ENCODE peak calls at places on chromosomes 6 and 20, in four cellular contexts. S is Kasumi-1; J is activated naive CD4-positive, alpha-beta T cell; P is anterior cingulate cortex. H is an unnamed sample.

GRCh38 chr20:32359633-32360332 is 1.7 kb downstream of the ASXL1 start:
- DNase-seq in S (peak; percentile 37), J (no peak), P (no peak), H (peak; percentile 59)

GRCh38 chr6:168150551-168151444 is 71.8 kb upstream of the FRMD1 start:
- DNase-seq in J (no peak), P (no peak), S (no peak), H (no peak)

GRCh38 chr6:24907959-24908358 is 27.8 kb downstream of the RIPOR2 start:
- DNase-seq in P (no peak), S (no peak), J (no peak), H (no peak)

GRCh38 chr6:3244003-3244831 is 14.5 kb upstream of the PSMG4 start:
- DNase-seq in J (no peak), P (no peak), S (no peak), H (no peak)

GRCh38 chr20:62162765-62163484 is 19.4 kb downstream of the SS18L1 start:
- DNase-seq in S (no peak), P (no peak), J (no peak), H (no peak)

GRCh38 chr20:63082939-63083735 is 76.4 kb upstream of the BHLHE23 start:
- DNase-seq in P (no peak), J (no peak), S (no peak), H (no peak)

GRCh38 chr6:3750324-3751018 is 1.0 kb downstream of the PXDC1 start:
- DNase-seq in J (no peak), S (peak; percentile 3), P (peak; percentile 80), H (no peak)

GRCh38 chr20:32126919-32127318 is 17.4 kb downstream of the TM9SF4 start:
- DNase-seq in J (no peak), S (no peak), P (no peak), H (no peak)

GRCh38 chr20:32113861-32114260 is 4.3 kb downstream of the TM9SF4 start:
- DNase-seq in J (no peak), P (no peak), S (no peak), H (no peak)

GRCh38 chr6:12150812-12151432 is 138.8 kb downstream of the HIVEP1 start:
- DNase-seq in S (peak; percentile 20), J (no peak), P (peak; percentile 25), H (peak; percentile 56)

GRCh38 chr20:44979090-44979621 is 12.8 kb downstream of the STK4 start:
- DNase-seq in S (peak; percentile 95), J (no peak), P (no peak), H (no peak)

GRCh38 chr20:16350465-16350864 is 222.8 kb downstream of the KIF16B start:
- DNase-seq in J (no peak), S (no peak), P (no peak), H (no peak)

GRCh38 chr20:24911461-24911860 is 37.6 kb upstream of the CST7 start:
- DNase-seq in S (no peak), J (no peak), P (no peak), H (no peak)

GRCh38 chr6:90072961-90073464 is 178.7 kb downstream of the GJA10 start:
- DNase-seq in P (no peak), S (no peak), J (no peak), H (no peak)

GRCh38 chr20:19802492-19803158 is 44.6 kb downstream of the RIN2 start:
- DNase-seq in S (no peak), J (no peak), P (no peak), H (peak; percentile 73)

GRCh38 chr6:3899970-3900439 is 50.8 kb downstream of the FAM50B start:
- DNase-seq in S (no peak), P (no peak), J (no peak), H (no peak)

GRCh38 chr6:112986270-112986669 is 639.1 kb downstream of the RFPL4B start:
- DNase-seq in S (no peak), J (no peak), P (no peak), H (no peak)

GRCh38 chr6:16105056-16105455 is 23.8 kb upstream of the MYLIP start:
- DNase-seq in J (no peak), P (no peak), S (no peak), H (no peak)

H was measured in Karpas-422.